ENCODE peak calls at places on chromosomes 16 and 17, in four cellular contexts. S is endothelial cell, X is omental fat pad, G is nephron progenitor cell. I is an unnamed sample.

GRCh38 chr17:38334480-38335364 is 9.0 kb downstream of the GPR179 start:
- DNase-seq in S (no peak), X (no peak), G (no peak), I (no peak)

GRCh38 chr16:87939562-87940423 is 3.5 kb upstream of the CA5A start:
- DNase-seq in S (no peak), X (no peak), G (no peak), I (no peak)

GRCh38 chr16:12092347-12092882 is 115.9 kb downstream of the SNX29 start:
- DNase-seq in S (no peak), X (no peak), G (no peak), I (peak)

GRCh38 chr16:5430598-5430997 is 333.0 kb upstream of the EEF2KMT start:
- DNase-seq in S (no peak), X (no peak), G (no peak), I (no peak)

GRCh38 chr16:65120811-65121721 is 797 bp downstream of the CDH11 start:
- DNase-seq in S (peak), X (no peak), G (peak), I (no peak)

GRCh38 chr17:78797691-78798585 is 15.9 kb upstream of the CYTH1 start:
- DNase-seq in S (no peak), X (no peak), G (no peak), I (no peak)

GRCh38 chr17:82216301-82217119 is 3.9 kb upstream of the CCDC57 start:
- DNase-seq in S (no peak), X (no peak), G (no peak), I (peak)

GRCh38 chr16:29696881-29697331 is 17.9 kb downstream of the QPRT start:
- DNase-seq in S (no peak), X (no peak), G (no peak), I (no peak)

GRCh38 chr16:57899771-57900661 is 70.9 kb downstream of the CNGB1 start:
- DNase-seq in S (peak), X (peak), G (peak), I (peak)

GRCh38 chr17:18002171-18002570 is 29.5 kb downstream of the DRC3 start:
- DNase-seq in S (no peak), X (no peak), G (no peak), I (peak)

GRCh38 chr17:74499992-74500391 is 31.3 kb downstream of the CD300LB start:
- DNase-seq in S (no peak), X (no peak), G (no peak), I (no peak)

GRCh38 chr17:67276075-67276474 is 31.1 kb upstream of the HELZ start:
- DNase-seq in S (peak), X (no peak), G (no peak), I (no peak)

GRCh38 chr17:67270411-67270810 is 25.4 kb upstream of the HELZ start:
- DNase-seq in S (no peak), X (no peak), G (no peak), I (no peak)

GRCh38 chr17:67273900-67274299 is 28.9 kb upstream of the HELZ start:
- DNase-seq in S (no peak), X (no peak), G (no peak), I (no peak)

GRCh38 chr17:67274466-67274865 is 29.5 kb upstream of the HELZ start:
- DNase-seq in S (no peak), X (no peak), G (no peak), I (no peak)

DNA sequence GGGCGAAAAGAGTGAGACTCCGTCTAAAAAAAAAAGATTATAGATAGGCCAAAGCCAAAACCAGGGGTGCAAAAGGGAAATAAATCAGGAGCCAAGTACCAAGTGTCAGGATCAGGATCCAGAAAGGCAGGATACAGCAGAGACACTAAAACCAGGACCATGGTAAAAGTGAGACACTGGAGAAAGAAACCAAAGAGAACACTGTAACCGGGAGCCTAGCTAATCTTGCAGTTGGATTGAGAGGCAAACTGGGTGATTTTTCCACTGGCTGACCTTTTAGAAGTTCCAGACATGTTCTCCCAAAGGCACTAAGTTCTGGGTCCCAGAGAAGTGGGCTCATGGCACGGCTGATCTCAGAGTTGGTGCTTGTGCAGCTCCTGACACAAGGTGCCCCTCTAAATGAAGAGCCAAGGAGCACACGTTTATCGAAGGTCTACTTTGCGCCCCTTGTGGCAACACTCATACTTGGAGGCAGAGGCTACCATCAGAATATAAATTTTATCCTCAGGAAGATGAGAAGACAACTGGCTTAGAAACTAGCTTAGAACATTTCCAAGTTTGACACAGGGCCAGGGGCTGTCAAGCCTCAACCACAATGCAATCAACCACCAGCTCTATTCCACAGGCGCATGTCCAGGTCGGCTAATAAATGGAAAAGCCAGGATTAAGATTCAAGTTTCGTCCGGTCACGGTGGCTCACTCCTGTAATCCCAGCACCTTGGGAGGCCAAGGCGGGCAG is 27.5 kb upstream of the HELZ start:
- DNase-seq in S (peak), X (no peak), G (no peak), I (peak)
- TF ChIP-seq CTCF in S (peak), X (no peak), G (peak), I (peak)

GRCh38 chr17:11238710-11239109 is 2.3 kb upstream of the SHISA6 start:
- DNase-seq in S (no peak), X (no peak), G (no peak), I (no peak)

GRCh38 chr17:11240841-11241610 is at the start of gene SHISA6:
- DNase-seq in S (no peak), X (no peak), G (peak), I (no peak)

GRCh38 chr17:11241611-11242226 is 706 bp downstream of the SHISA6 start:
- DNase-seq in S (no peak), X (no peak), G (no peak), I (no peak)

GRCh38 chr17:11239379-11239970 is 1.5 kb upstream of the SHISA6 start:
- DNase-seq in S (no peak), X (no peak), G (no peak), I (no peak)

GRCh38 chr17:11240041-11240801 is 792 bp upstream of the SHISA6 start:
- DNase-seq in S (no peak), X (no peak), G (peak), I (no peak)
- TF ChIP-seq CTCF in S (no peak), X (no peak), G (no peak), I (no peak)

GRCh38 chr17:48548687-48549621 is 4.0 kb upstream of the HOXB2 start:
- DNase-seq in S (no peak), X (no peak), G (no peak), I (no peak)

GRCh38 chr17:48551206-48551597 is 6.3 kb upstream of the HOXB2 start:
- DNase-seq in S (no peak), X (no peak), G (no peak), I (no peak)

GRCh38 chr17:48551601-48552452 is 6.9 kb upstream of the HOXB2 start:
- DNase-seq in S (no peak), X (no peak), G (peak), I (no peak)

GRCh38 chr17:48549909-48550308 is 5.0 kb upstream of the HOXB2 start:
- DNase-seq in S (no peak), X (no peak), G (no peak), I (no peak)

GRCh38 chr17:48550313-48551205 is 5.7 kb upstream of the HOXB2 start:
- DNase-seq in S (no peak), X (no peak), G (peak), I (no peak)
- TF ChIP-seq CTCF in S (peak), X (no peak), G (peak), I (no peak)

DNA sequence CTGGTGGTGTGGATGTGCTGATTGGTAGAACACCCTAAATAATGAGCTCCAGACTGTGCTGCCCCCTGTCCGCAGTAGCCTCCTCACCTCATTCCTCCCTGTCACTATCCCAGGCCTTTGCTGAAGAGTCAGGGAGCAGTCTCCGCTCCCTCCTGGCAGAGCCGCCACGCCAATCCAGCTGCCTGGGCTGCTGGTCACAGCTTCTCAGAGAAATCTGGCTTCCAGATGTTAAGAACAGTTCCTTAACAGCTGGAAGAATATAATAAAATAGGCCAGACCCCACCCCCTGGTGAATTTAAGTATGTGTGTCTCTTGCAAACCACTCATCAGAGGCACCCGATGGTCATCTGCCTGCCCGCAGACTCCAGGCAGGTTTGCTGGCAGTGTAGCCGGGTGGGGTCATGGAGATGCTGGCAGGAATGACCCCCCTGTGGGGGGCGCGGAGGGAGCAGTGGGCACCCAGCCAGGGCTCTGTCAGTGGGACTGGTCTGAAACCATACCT is 161.0 kb downstream of the CCDC182 start:
- DNase-seq in S (no peak), X (no peak), G (no peak), I (peak)
- TF ChIP-seq CTCF in S (no peak), X (no peak), G (no peak), I (no peak)

DNA sequence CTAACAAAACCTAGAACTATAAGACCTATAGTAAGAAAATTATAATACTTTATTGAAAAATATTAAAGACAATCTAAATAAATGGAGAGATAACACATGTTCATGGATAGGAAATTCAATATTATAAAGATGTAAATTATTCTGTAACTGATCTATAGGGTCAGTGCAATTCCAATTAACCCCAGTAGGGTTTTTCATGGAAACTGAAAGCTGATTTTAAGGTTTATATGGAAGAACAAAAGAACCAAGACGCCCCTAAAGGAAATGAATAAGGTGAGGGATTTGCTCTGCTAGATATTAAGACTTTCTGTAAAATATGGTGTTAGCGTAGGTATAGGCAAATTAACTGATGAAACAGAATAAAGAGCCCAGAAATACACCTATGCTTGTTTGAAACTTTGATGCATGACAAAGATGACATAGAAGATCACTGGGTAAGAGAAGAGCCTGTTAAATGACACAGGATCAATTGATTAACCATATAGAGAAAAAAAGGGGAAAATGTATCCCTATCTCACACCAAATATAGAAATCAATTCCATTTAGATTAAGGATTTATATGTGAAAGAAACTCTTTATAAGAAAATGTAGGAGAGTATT is 3.0 kb downstream of the ICAM2 start:
- DNase-seq in S (no peak), X (no peak), G (no peak), I (no peak)
- TF ChIP-seq CTCF in S (peak), X (no peak), G (peak), I (peak)

I was measured in foreskin fibroblast.